ENCODE peak calls at places on chromosomes 12 and 14, in four cellular contexts. I, R, K and J are unnamed samples.
A peak's percentile ranks its signal among the peaks of the same experiment; 100 is the strongest.

GRCh38 chr12:90253674-90254181 is 545.1 kb upstream of the ATP2B1 start:
- DNase-seq in I (peak; percentile 6), R (peak; percentile 16), K (peak; percentile 44), J (peak; percentile 2)

GRCh38 chr12:131024721-131025120 is 71.0 kb downstream of the ADGRD1 start:
- DNase-seq in K (no peak), R (no peak), I (no peak), J (no peak)

GRCh38 chr12:109927622-109928021 is 27.5 kb downstream of the TCHP start:
- DNase-seq in R (peak; percentile 30), K (peak; percentile 27), I (peak; percentile 31), J (no peak)

GRCh38 chr12:125300249-125300648 is 235.0 kb downstream of the AACS start:
- DNase-seq in I (no peak), K (no peak), R (no peak), J (no peak)

GRCh38 chr12:6218526-6218925 is 18.3 kb downstream of the CD9 start:
- DNase-seq in R (no peak), K (no peak), I (no peak), J (no peak)

GRCh38 chr12:109592195-109592904 is 18.8 kb downstream of the MVK start:
- DNase-seq in I (no peak), K (no peak), R (no peak), J (no peak)

GRCh38 chr12:108316153-108316892 is 22.8 kb downstream of the CMKLR1 start:
- DNase-seq in K (no peak), R (no peak), I (no peak), J (no peak)

GRCh38 chr12:11981174-11981733 is 89.5 kb upstream of the BCL2L14 start:
- DNase-seq in I (no peak), R (peak; percentile 41), K (no peak), J (peak; percentile 42)

GRCh38 chr12:116406529-116406928 is 129.0 kb upstream of the MED13L start:
- DNase-seq in K (no peak), R (no peak), I (no peak), J (no peak)

GRCh38 chr14:34354556-34354955 is 107.5 kb downstream of the SPTSSA start:
- DNase-seq in I (no peak), K (no peak), R (no peak), J (no peak)

GRCh38 chr12:96107236-96107635 is 71.8 kb upstream of the LTA4H start:
- DNase-seq in R (no peak), K (no peak), I (no peak), J (no peak)

GRCh38 chr12:100348657-100349454 is 8.0 kb upstream of the SLC17A8 start:
- DNase-seq in I (peak; percentile 30), K (no peak), R (no peak), J (no peak)

GRCh38 chr12:109666068-109666467 is 47.6 kb upstream of the FAM222A start:
- DNase-seq in I (no peak), K (no peak), R (no peak), J (no peak)

GRCh38 chr12:52579468-52580450 is 6.1 kb upstream of the KRT74 start:
- DNase-seq in I (no peak), K (no peak), R (no peak), J (no peak)

GRCh38 chr12:58465418-58465817 is 454.9 kb downstream of the LRIG3 start:
- DNase-seq in R (no peak), I (no peak), K (no peak), J (no peak)

GRCh38 chr14:104353921-104354701 is 215.7 kb downstream of the KIF26A start:
- DNase-seq in R (no peak), K (no peak), I (no peak), J (no peak)

GRCh38 chr12:27772328-27773049 is 7.5 kb upstream of the KLHL42 start:
- DNase-seq in I (no peak), R (no peak), K (no peak), J (no peak)

GRCh38 chr12:53345486-53346195 is 9.5 kb upstream of the SP7 start:
- DNase-seq in R (no peak), K (no peak), I (no peak), J (no peak)

GRCh38 chr14:34858765-34859164 is 16.4 kb downstream of the BAZ1A start:
- DNase-seq in I (no peak), R (no peak), K (no peak), J (no peak)

GRCh38 chr12:47947273-47947672 is 16.1 kb upstream of the TMEM106C start:
- DNase-seq in K (no peak), R (no peak), I (no peak), J (no peak)

GRCh38 chr14:104980601-104981531 is 2.7 kb upstream of the AHNAK2 start:
- DNase-seq in R (no peak), I (no peak), K (no peak), J (no peak)

GRCh38 chr14:96053600-96054381 is 14.6 kb downstream of the C14orf132 start:
- DNase-seq in R (no peak), K (no peak), I (peak; percentile 28), J (no peak)

GRCh38 chr14:55200646-55201045 is 9.3 kb upstream of the DLGAP5 start:
- DNase-seq in I (no peak), R (no peak), K (no peak), J (no peak)